ENCODE peak calls at places on chromosomes 5 and 9, in ten cellular contexts. Z is fibroblast of lung; G is IMR-90; M is testis; P is mucosa of descending colon; V is uterus; U is stomach; N is effector memory CD4-positive, alpha-beta T cell; E is HAP-1; F is SK-N-SH. L is an unnamed sample.
A peak's percentile ranks its signal among the peaks of the same experiment; 100 is the strongest.

GRCh38 chr5:55692106-55692417 is 20.1 kb downstream of the SLC38A9 start:
- DNase-seq in Z (no peak), G (no peak), M (no peak), P (no peak), V (no peak), U (no peak), N (no peak), E (no peak), F (no peak), L (no peak)

GRCh38 chr5:119379929-119380328 is 24.1 kb downstream of the TNFAIP8 start:
- DNase-seq in Z (no peak), G (no peak), M (no peak), P (no peak), V (no peak), U (no peak), N (no peak), E (no peak), F (no peak), L (no peak)

GRCh38 chr9:129387822-129388221 is 209.8 kb upstream of the IER5L start:
- DNase-seq in Z (no peak), G (no peak), M (no peak), P (no peak), V (no peak), U (no peak), N (no peak), E (no peak), F (no peak), L (no peak)

GRCh38 chr5:134139891-134140469 is 25.5 kb downstream of the TCF7 start:
- DNase-seq in Z (no peak), G (no peak), M (peak; percentile 2), P (peak; percentile 2), V (no peak), U (peak; percentile 19), N (no peak), E (no peak), F (no peak), L (no peak)

GRCh38 chr5:176547811-176548210 is 1.3 kb upstream of the CDHR2 start:
- DNase-seq in Z (no peak), G (no peak), M (no peak), P (peak; percentile 84), V (no peak), U (peak; percentile 58), N (no peak), E (no peak), F (no peak), L (peak; percentile 98)

GRCh38 chr5:168819004-168819626 is 239.9 kb upstream of the PANK3 start:
- DNase-seq in Z (no peak), G (no peak), M (no peak), P (no peak), V (no peak), U (no peak), N (no peak), E (peak; percentile 23), F (no peak), L (no peak)

GRCh38 chr5:144207875-144208444 is 37.3 kb downstream of the KCTD16 start:
- DNase-seq in Z (no peak), G (no peak), M (no peak), P (no peak), V (no peak), U (no peak), N (no peak), E (no peak), F (no peak), L (no peak)

GRCh38 chr5:55618318-55618717 is 83.6 kb upstream of the PLPP1 start:
- DNase-seq in Z (no peak), G (no peak), M (no peak), P (no peak), V (no peak), U (no peak), N (no peak), E (no peak), F (no peak), L (no peak)

GRCh38 chr5:168578506-168579205 is 512 bp downstream of the PANK3 start:
- DNase-seq in Z (no peak), G (no peak), M (peak; percentile 74), P (peak; percentile 44), V (no peak), U (no peak), N (no peak), E (peak; percentile 49), F (peak; percentile 73), L (no peak)

GRCh38 chr5:77282337-77283027 is 72.0 kb downstream of the PDE8B start:
- DNase-seq in Z (peak; percentile 50), G (peak; percentile 88), M (no peak), P (no peak), V (peak; percentile 60), U (no peak), N (no peak), E (no peak), F (peak; percentile 29), L (no peak)

GRCh38 chr5:56516441-56516840 is 283.3 kb upstream of the ANKRD55 start:
- DNase-seq in Z (no peak), G (no peak), M (no peak), P (no peak), V (no peak), U (no peak), N (no peak), E (no peak), F (no peak), L (no peak)

GRCh38 chr9:132631280-132631679 is 38.5 kb downstream of the DDX31 start:
- DNase-seq in Z (peak; percentile 82), G (peak; percentile 87), M (no peak), P (no peak), V (no peak), U (no peak), N (no peak), E (no peak), F (no peak), L (no peak)

GRCh38 chr9:69012690-69013403 is 1.1 kb downstream of the PRKACG start:
- DNase-seq in Z (no peak), G (no peak), M (no peak), P (no peak), V (no peak), U (no peak), N (no peak), E (no peak), F (no peak), L (no peak)

GRCh38 chr5:177132504-177133118 is 962 bp upstream of the NSD1 start:
- DNase-seq in Z (peak; percentile 29), G (no peak), M (peak; percentile 51), P (no peak), V (no peak), U (no peak), N (peak; percentile 36), E (no peak), F (peak; percentile 50), L (peak; percentile 29)

GRCh38 chr9:113992276-113992951 is 85.7 kb downstream of the AMBP start:
- DNase-seq in Z (no peak), G (no peak), M (peak; percentile 90), P (no peak), V (peak; percentile 18), U (peak; percentile 40), N (no peak), E (no peak), F (peak; percentile 70), L (no peak)

GRCh38 chr9:79617395-79617794 is 45.6 kb downstream of the TLE4 start:
- DNase-seq in Z (peak; percentile 57), G (peak; percentile 63), M (peak; percentile 61), P (peak; percentile 38), V (peak; percentile 64), U (peak; percentile 33), N (no peak), E (no peak), F (no peak), L (no peak)

GRCh38 chr5:107373511-107374263 is 297.1 kb downstream of the EFNA5 start:
- DNase-seq in Z (no peak), G (no peak), M (no peak), P (no peak), V (no peak), U (no peak), N (no peak), E (no peak), F (no peak), L (no peak)

DNA sequence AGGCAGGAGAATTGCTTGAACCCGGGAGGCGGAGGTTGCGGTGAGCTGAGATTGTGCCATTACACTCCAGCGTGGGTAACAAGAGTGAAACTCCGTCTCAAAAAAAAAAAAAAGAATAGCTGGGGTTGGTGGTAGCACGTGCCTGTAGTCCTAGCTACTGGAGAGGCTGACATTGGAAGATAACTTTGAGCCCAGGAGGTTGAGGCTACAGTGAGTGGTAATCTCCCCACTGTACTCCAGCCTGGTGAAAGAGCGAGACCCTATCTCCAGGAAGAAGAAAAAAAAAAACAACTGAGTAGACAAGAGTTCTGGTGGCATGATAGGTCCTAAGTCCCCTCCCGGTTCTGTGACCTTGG is 26.3 kb downstream of the GOLGA2 start:
- DNase-seq in Z (no peak), G (no peak), M (no peak), P (no peak), V (no peak), U (no peak), N (no peak), E (no peak), F (no peak), L (no peak)
- H3K4me3 ChIP-seq in Z (no peak overlapping the region), G (no peak overlapping the region), M (no peak overlapping the region), P (no peak overlapping the region), V (no peak overlapping the region), U (peak overlapping the region; percentile 54), N (peak overlapping the region; percentile 66), E (no peak overlapping the region), F (no peak overlapping the region), L (no peak overlapping the region)

DNA sequence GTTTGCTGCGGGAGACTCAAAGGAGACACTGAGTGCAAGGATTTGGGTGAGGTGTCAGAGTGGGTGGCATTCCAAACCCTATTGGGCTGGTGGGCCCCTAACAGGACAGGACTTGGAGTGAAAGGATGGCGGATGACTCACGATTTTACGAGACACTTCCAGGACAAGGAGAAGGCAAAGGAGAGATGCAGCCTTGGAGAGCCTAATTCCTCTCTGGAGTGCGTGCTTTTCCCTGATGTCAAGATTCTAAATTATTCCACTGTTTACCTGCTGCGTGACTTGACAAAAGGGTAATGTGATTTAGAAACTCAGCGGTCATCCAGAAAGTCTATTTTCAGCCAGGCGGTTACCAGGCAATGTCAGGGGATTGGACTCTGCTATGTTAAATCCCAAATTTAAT is 41.6 kb upstream of the CD180 start:
- DNase-seq in Z (peak; percentile 29), G (peak; percentile 13), M (no peak), P (no peak), V (peak; percentile 72), U (no peak), N (no peak), E (no peak), F (no peak), L (no peak)
- H3K4me1 ChIP-seq in Z (peaks cover 9% of the 10 kb centered on the region), G (peaks cover 3% of the 10 kb centered on the region), M (no peaks in the 10 kb centered on the region), P (no peaks in the 10 kb centered on the region), V (no peaks in the 10 kb centered on the region), U (peaks cover 21% of the 10 kb centered on the region), N (no peaks in the 10 kb centered on the region), E (no peaks in the 10 kb centered on the region), F (peaks cover 10% of the 10 kb centered on the region), L (peaks cover 2% of the 10 kb centered on the region)

GRCh38 chr5:79878131-79878630 is 112.9 kb downstream of the MTX3 start:
- DNase-seq in Z (no peak), G (no peak), M (no peak), P (no peak), V (no peak), U (no peak), N (no peak), E (no peak), F (peak; percentile 15), L (no peak)
- H3K4me3 ChIP-seq in Z (no peak overlapping the region), G (no peak overlapping the region), M (no peak overlapping the region), P (no peak overlapping the region), V (no peak overlapping the region), U (no peak overlapping the region), N (no peak overlapping the region), E (no peak overlapping the region), F (no peak overlapping the region), L (no peak overlapping the region)

DNA sequence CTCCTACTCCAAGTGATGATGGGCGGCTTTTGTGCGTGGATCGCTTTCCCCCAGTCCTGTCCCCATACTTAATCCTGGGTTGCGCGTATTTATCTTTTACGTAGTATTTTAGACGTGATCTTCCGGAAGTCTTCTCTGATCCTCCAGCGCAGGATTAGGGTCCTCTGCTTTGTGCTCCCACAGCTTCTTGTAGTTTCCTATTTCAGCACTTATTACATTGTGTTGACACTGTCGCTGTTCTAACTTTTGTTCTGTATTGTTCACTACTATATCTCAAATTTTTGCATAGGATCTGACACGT is 453 bp downstream of the IK start:
- DNase-seq in Z (no peak), G (no peak), M (no peak), P (no peak), V (no peak), U (no peak), N (no peak), E (no peak), F (no peak), L (no peak)
- H3K4me1 ChIP-seq in Z (peaks cover 4% of the 10 kb centered on the region), G (peaks cover 5% of the 10 kb centered on the region), M (peaks cover 13% of the 10 kb centered on the region), P (peaks cover 15% of the 10 kb centered on the region), V (peaks cover 9% of the 10 kb centered on the region), U (peaks cover 27% of the 10 kb centered on the region), N (peaks cover 13% of the 10 kb centered on the region), E (peaks cover 11% of the 10 kb centered on the region), F (peaks cover 8% of the 10 kb centered on the region), L (peaks cover 9% of the 10 kb centered on the region)

L was measured in small intestine.